ENCODE peak calls at places on chromosome 1, in six cellular contexts. One of them, this sample, is unnamed.

GRCh38 chr1:175268720-175269119 is 76.1 kb upstream of the KIAA0040 start:
- DNase-seq in fibroblast of lung: no peak
- DNase-seq in CD8-positive, alpha-beta memory T cell: no peak
- DNase-seq in heart left ventricle: no peak
- DNase-seq in lower lobe of right lung: no peak
- DNase-seq in CD4-positive, alpha-beta memory T cell: no peak
- DNase-seq in this sample: no peak

GRCh38 chr1:21514245-21514644 is 5.0 kb downstream of the ALPL start:
- DNase-seq in fibroblast of lung: no peak
- DNase-seq in CD8-positive, alpha-beta memory T cell: no peak
- DNase-seq in heart left ventricle: no peak
- DNase-seq in lower lobe of right lung: no peak
- DNase-seq in CD4-positive, alpha-beta memory T cell: no peak
- DNase-seq in this sample: no peak

GRCh38 chr1:65422241-65423203 is 2.1 kb downstream of the LEPR start:
- DNase-seq in fibroblast of lung: peak; percentile 49
- DNase-seq in CD8-positive, alpha-beta memory T cell: no peak
- DNase-seq in heart left ventricle: no peak
- DNase-seq in lower lobe of right lung: no peak
- DNase-seq in CD4-positive, alpha-beta memory T cell: no peak
- DNase-seq in this sample: no peak

GRCh38 chr1:168482106-168482505 is 61.7 kb downstream of the XCL2 start:
- DNase-seq in fibroblast of lung: no peak
- DNase-seq in CD8-positive, alpha-beta memory T cell: no peak
- DNase-seq in heart left ventricle: no peak
- DNase-seq in lower lobe of right lung: no peak
- DNase-seq in CD4-positive, alpha-beta memory T cell: no peak
- DNase-seq in this sample: no peak

GRCh38 chr1:3536395-3536794 is 74.9 kb downstream of the MEGF6 start:
- DNase-seq in fibroblast of lung: no peak
- DNase-seq in CD8-positive, alpha-beta memory T cell: no peak
- DNase-seq in heart left ventricle: no peak
- DNase-seq in lower lobe of right lung: no peak
- DNase-seq in CD4-positive, alpha-beta memory T cell: no peak
- DNase-seq in this sample: no peak

GRCh38 chr1:185440877-185441276 is 123.8 kb upstream of the IVNS1ABP start:
- DNase-seq in fibroblast of lung: no peak
- DNase-seq in CD8-positive, alpha-beta memory T cell: no peak
- DNase-seq in heart left ventricle: no peak
- DNase-seq in lower lobe of right lung: no peak
- DNase-seq in CD4-positive, alpha-beta memory T cell: no peak
- DNase-seq in this sample: peak; percentile 46

GRCh38 chr1:85463666-85464496 is 1.1 kb downstream of the DDAH1 start:
- DNase-seq in fibroblast of lung: peak; percentile 35
- DNase-seq in CD8-positive, alpha-beta memory T cell: no peak
- DNase-seq in heart left ventricle: no peak
- DNase-seq in lower lobe of right lung: no peak
- DNase-seq in CD4-positive, alpha-beta memory T cell: no peak
- DNase-seq in this sample: peak; percentile 68

GRCh38 chr1:201142011-201142853 is 12.0 kb downstream of the TMEM9 start:
- DNase-seq in fibroblast of lung: no peak
- DNase-seq in CD8-positive, alpha-beta memory T cell: peak; percentile 14
- DNase-seq in heart left ventricle: no peak
- DNase-seq in lower lobe of right lung: no peak
- DNase-seq in CD4-positive, alpha-beta memory T cell: no peak
- DNase-seq in this sample: no peak

GRCh38 chr1:186540521-186540920 is 79.6 kb upstream of the PDC start:
- DNase-seq in fibroblast of lung: no peak
- DNase-seq in CD8-positive, alpha-beta memory T cell: no peak
- DNase-seq in heart left ventricle: no peak
- DNase-seq in lower lobe of right lung: no peak
- DNase-seq in CD4-positive, alpha-beta memory T cell: no peak
- DNase-seq in this sample: no peak
- H3K36me3 ChIP-seq in fibroblast of lung: no peaks in the 10 kb centered on the region
- H3K36me3 ChIP-seq in CD8-positive, alpha-beta memory T cell: no peaks in the 10 kb centered on the region
- H3K36me3 ChIP-seq in heart left ventricle: no peaks in the 10 kb centered on the region
- H3K36me3 ChIP-seq in lower lobe of right lung: no peaks in the 10 kb centered on the region
- H3K36me3 ChIP-seq in CD4-positive, alpha-beta memory T cell: no peaks in the 10 kb centered on the region
- H3K36me3 ChIP-seq in this sample: no peaks in the 10 kb centered on the region

DNA sequence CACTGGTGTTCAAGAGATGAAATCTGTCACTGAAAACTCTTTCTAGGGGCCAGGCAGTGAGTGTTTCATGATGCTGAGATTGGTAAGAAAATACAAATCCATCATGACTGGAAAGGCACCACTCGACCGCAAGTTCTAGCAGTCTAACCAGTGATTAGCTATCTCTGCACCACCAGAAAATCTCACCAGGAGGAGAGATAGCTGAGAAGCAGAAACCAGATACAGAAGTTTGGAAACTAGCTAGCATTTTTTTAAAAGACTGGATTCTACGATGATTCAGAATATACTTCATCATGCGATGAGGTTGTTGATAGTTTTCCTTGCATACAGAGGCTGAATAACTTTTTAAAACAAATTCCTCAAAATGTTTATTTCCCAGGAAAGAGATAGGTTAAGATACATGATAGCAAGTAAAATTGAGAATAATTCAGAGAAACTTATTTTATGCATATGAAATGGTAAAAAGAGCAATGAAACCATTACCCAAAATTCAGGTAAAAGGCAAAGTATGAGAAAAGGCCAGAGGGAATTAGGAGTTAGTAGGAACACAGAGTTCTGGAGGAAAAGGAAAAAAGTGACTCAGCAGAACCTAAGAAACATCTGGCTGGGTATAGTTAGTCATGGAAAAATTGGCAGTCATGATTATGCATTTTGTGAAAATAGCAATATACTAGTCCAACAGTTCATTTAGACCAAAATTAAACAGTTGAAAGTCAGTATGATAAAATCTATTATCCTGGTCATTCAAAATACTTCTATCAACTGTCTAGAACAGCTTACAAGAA is 3.3 kb upstream of the F3 start:
- DNase-seq in fibroblast of lung: peak; percentile 90
- DNase-seq in CD8-positive, alpha-beta memory T cell: no peak
- DNase-seq in heart left ventricle: no peak
- DNase-seq in lower lobe of right lung: no peak
- DNase-seq in CD4-positive, alpha-beta memory T cell: no peak
- DNase-seq in this sample: peak; percentile 89
- H3K4me3 ChIP-seq in fibroblast of lung: no peak overlapping the region
- H3K4me3 ChIP-seq in CD8-positive, alpha-beta memory T cell: no peak overlapping the region
- H3K4me3 ChIP-seq in heart left ventricle: peak overlapping the region; percentile 75
- H3K4me3 ChIP-seq in lower lobe of right lung: no peak overlapping the region
- H3K4me3 ChIP-seq in CD4-positive, alpha-beta memory T cell: no peak overlapping the region
- H3K4me3 ChIP-seq in this sample: peak overlapping the region; percentile 73

GRCh38 chr1:11789126-11790067 is 16.4 kb downstream of the MTHFR start:
- DNase-seq in fibroblast of lung: no peak
- DNase-seq in CD8-positive, alpha-beta memory T cell: no peak
- DNase-seq in heart left ventricle: no peak
- DNase-seq in lower lobe of right lung: no peak
- DNase-seq in CD4-positive, alpha-beta memory T cell: no peak
- DNase-seq in this sample: no peak

GRCh38 chr1:11788549-11789053 is 17.2 kb downstream of the MTHFR start:
- DNase-seq in fibroblast of lung: no peak
- DNase-seq in CD8-positive, alpha-beta memory T cell: no peak
- DNase-seq in heart left ventricle: no peak
- DNase-seq in lower lobe of right lung: peak; percentile 58
- DNase-seq in CD4-positive, alpha-beta memory T cell: no peak
- DNase-seq in this sample: no peak

GRCh38 chr1:11792106-11792505 is 13.7 kb downstream of the MTHFR start:
- DNase-seq in fibroblast of lung: no peak
- DNase-seq in CD8-positive, alpha-beta memory T cell: no peak
- DNase-seq in heart left ventricle: peak; percentile 63
- DNase-seq in lower lobe of right lung: peak; percentile 69
- DNase-seq in CD4-positive, alpha-beta memory T cell: no peak
- DNase-seq in this sample: no peak

GRCh38 chr1:11790101-11790879 is 15.5 kb downstream of the MTHFR start:
- DNase-seq in fibroblast of lung: no peak
- DNase-seq in CD8-positive, alpha-beta memory T cell: no peak
- DNase-seq in heart left ventricle: peak; percentile 27
- DNase-seq in lower lobe of right lung: no peak
- DNase-seq in CD4-positive, alpha-beta memory T cell: no peak
- DNase-seq in this sample: no peak

GRCh38 chr1:11790880-11791715 is 14.7 kb downstream of the MTHFR start:
- DNase-seq in fibroblast of lung: peak; percentile 97
- DNase-seq in CD8-positive, alpha-beta memory T cell: no peak
- DNase-seq in heart left ventricle: peak; percentile 95
- DNase-seq in lower lobe of right lung: peak; percentile 88
- DNase-seq in CD4-positive, alpha-beta memory T cell: no peak
- DNase-seq in this sample: peak; percentile 89
- H3K36me3 ChIP-seq in fibroblast of lung: peaks cover 48% of the 10 kb centered on the region
- H3K36me3 ChIP-seq in CD8-positive, alpha-beta memory T cell: peaks cover 16% of the 10 kb centered on the region
- H3K36me3 ChIP-seq in heart left ventricle: peaks cover 54% of the 10 kb centered on the region
- H3K36me3 ChIP-seq in lower lobe of right lung: peaks cover 61% of the 10 kb centered on the region
- H3K36me3 ChIP-seq in CD4-positive, alpha-beta memory T cell: peaks cover 34% of the 10 kb centered on the region
- H3K36me3 ChIP-seq in this sample: peaks cover 36% of the 10 kb centered on the region

DNA sequence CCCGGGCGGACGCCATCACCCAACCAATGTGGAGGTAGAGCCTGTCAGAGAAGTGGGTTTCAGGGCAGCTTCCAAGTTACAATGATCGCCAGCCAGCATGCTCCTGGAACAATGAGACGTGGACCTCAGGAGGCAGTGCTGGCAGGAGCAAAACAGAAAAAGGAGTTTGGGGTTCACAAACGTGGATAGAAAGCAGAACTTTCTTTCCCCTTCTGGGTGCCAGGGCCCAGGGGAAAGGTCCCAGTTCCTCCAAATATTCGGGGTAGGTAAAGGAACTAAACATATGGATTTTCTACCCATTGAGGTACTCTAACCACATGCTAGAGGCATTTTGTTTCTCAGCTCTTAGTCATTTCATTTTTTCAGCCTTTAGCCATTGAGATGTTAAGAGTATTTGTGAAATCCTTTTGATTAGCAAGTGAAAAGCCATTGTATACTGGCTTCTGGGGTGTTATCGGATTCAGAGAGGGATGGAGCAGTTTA is 488.4 kb upstream of the ADGRL2 start:
- DNase-seq in fibroblast of lung: no peak
- DNase-seq in CD8-positive, alpha-beta memory T cell: no peak
- DNase-seq in heart left ventricle: no peak
- DNase-seq in lower lobe of right lung: no peak
- DNase-seq in CD4-positive, alpha-beta memory T cell: no peak
- DNase-seq in this sample: no peak
- H3K4me3 ChIP-seq in fibroblast of lung: no peak overlapping the region
- H3K4me3 ChIP-seq in CD8-positive, alpha-beta memory T cell: no peak overlapping the region
- H3K4me3 ChIP-seq in heart left ventricle: no peak overlapping the region
- H3K4me3 ChIP-seq in lower lobe of right lung: no peak overlapping the region
- H3K4me3 ChIP-seq in CD4-positive, alpha-beta memory T cell: no peak overlapping the region
- H3K4me3 ChIP-seq in this sample: no peak overlapping the region